ENCODE peak calls at places on chromosome 19, in nine cellular contexts. Z is heart right ventricle; H is uterus; Q is kidney; K is fibroblast of lung; L is foreskin fibroblast; X is astrocyte of the spinal cord; I is right cardiac atrium; F is CD8-positive, alpha-beta memory T cell. N is an unnamed sample.

GRCh38 chr19:45418812-45419211 is 4.9 kb downstream of the ERCC1 start:
- DNase-seq in F (no peak), Q (no peak), Z (no peak), H (no peak), I (no peak), X (no peak), L (no peak), K (no peak), N (no peak)

GRCh38 chr19:47273313-47274070 is 1.2 kb upstream of the INAFM1 start:
- DNase-seq in F (peak), H (peak), I (peak), L (peak), X (peak), Q (peak), Z (peak), K (peak), N (no peak)

GRCh38 chr19:32875428-32875827 is 5.9 kb upstream of the SLC7A9 start:
- DNase-seq in Z (no peak), K (no peak), H (no peak), X (no peak), I (no peak), Q (no peak), L (no peak), F (no peak), N (no peak)

GRCh38 chr19:28864577-28865042 is 348.3 kb downstream of the UQCRFS1 start:
- DNase-seq in K (no peak), H (peak), Q (no peak), L (no peak), X (no peak), Z (peak), F (no peak), I (peak), N (no peak)

GRCh38 chr19:11971045-11971444 is 6.2 kb downstream of the ZNF763 start:
- DNase-seq in I (no peak), H (no peak), K (no peak), F (no peak), Q (no peak), X (no peak), L (no peak), Z (no peak), N (no peak)

GRCh38 chr19:42252365-42253244 is 2.3 kb downstream of the ERF start:
- DNase-seq in Z (peak), X (peak), L (peak), Q (peak), I (peak), K (peak), H (peak), F (no peak), N (no peak)

GRCh38 chr19:21358768-21359451 is at the start of gene ZNF738:
- DNase-seq in H (peak), Z (peak), I (peak), L (peak), F (peak), Q (peak), X (peak), K (peak), N (peak)

GRCh38 chr19:48554385-48555091 is 2.6 kb downstream of the SULT2B1 start:
- DNase-seq in L (no peak), F (no peak), X (no peak), K (no peak), H (no peak), I (no peak), Z (no peak), Q (peak), N (no peak)

GRCh38 chr19:32464279-32464678 is 58.7 kb downstream of the DPY19L3 start:
- DNase-seq in I (no peak), Z (no peak), Q (no peak), H (no peak), X (peak), L (no peak), K (peak), F (no peak), N (no peak)

GRCh38 chr19:7772752-7773291 is 9.8 kb downstream of the CLEC4M start:
- DNase-seq in Z (no peak), H (no peak), Q (no peak), X (no peak), L (no peak), I (no peak), K (no peak), F (no peak), N (no peak)

GRCh38 chr19:6737873-6738725 is 719 bp upstream of the GPR108 start:
- DNase-seq in Q (peak), I (peak), F (peak), K (peak), L (peak), Z (peak), H (peak), X (peak), N (no peak)

GRCh38 chr19:33395561-33396550 is 22.3 kb downstream of the CEBPG start:
- DNase-seq in I (peak), K (peak), Z (peak), L (no peak), X (peak), F (no peak), Q (peak), H (peak), N (no peak)

GRCh38 chr19:17830567-17831418 is 9.5 kb upstream of the INSL3 start:
- DNase-seq in X (peak), K (peak), Z (peak), L (peak), H (peak), I (peak), Q (peak), F (peak), N (no peak)

GRCh38 chr19:22882797-22883196 is 50.7 kb downstream of the ZNF723 start:
- DNase-seq in K (peak), Q (no peak), I (no peak), H (no peak), Z (no peak), F (no peak), X (peak), L (peak), N (no peak)

GRCh38 chr19:14519245-14519859 is 1.2 kb upstream of the DNAJB1 start:
- DNase-seq in K (no peak), Q (no peak), F (no peak), I (peak), H (no peak), L (no peak), Z (no peak), X (no peak), N (no peak)
- H3K4me3 ChIP-seq in K (no peak), Q (peak), F (peak), I (no peak), H (no peak), L (no peak), Z (peak), X (no peak), N (no peak)

DNA sequence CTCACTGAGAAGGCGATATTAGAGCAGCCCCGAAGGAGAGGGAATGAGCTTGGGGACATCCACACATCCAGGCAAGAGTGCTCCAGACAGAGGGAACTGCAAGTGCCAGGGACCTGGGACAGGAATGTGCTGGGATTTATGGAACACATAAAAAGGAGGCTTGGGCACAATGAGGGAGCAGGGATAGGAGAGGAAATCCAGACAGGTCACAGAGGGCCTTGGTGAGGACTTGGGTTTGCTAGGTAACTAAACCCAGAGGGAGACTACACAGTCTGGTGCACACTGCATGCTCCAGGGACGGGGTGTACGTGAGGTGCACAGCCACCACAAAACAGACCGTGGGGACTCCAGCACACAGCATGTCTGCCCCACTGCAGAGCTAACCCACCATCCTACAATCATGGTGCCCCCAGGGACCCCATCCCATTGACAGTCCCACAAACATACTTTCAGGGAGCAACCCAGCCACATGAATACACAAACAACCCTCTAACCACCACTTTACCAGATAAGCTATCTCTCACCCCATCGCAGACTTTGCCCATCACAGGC is 5.6 kb upstream of the ZFP36 start:
- DNase-seq in F (no peak), L (no peak), H (no peak), X (no peak), Q (peak), I (peak), Z (no peak), K (no peak), N (no peak)
- H3K4me3 ChIP-seq in F (peak), L (no peak), H (no peak), X (no peak), Q (peak), I (no peak), Z (no peak), K (no peak), N (no peak)

DNA sequence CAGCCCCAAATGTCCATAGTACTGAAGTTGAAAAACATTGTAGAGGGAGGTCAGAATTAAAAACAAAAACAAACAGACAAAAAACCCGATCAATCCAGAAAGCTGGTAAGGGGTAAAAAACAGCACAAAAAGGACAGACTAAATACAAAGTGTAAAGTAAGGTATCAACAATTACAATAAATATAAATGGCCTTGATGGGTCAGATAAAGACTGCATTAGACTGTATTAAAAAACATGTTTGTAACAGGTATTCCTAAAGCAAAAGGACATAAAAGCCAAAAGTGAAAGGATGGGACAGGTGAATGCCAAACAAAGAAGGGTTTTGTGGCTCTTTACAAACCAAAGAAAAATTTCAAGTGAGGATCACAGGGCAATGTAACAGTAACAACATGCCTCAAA is 16.3 kb downstream of the ZNF329 start:
- DNase-seq in H (no peak), I (no peak), F (no peak), X (no peak), L (no peak), Z (no peak), K (no peak), Q (no peak), N (no peak)
- H3K4me3 ChIP-seq in H (no peak), I (no peak), F (no peak), X (no peak), L (no peak), Z (no peak), K (no peak), Q (no peak), N (no peak)

GRCh38 chr19:5115351-5115750 is 146.4 kb downstream of the KDM4B start:
- DNase-seq in F (no peak), Z (no peak), Q (no peak), X (no peak), I (no peak), K (no peak), H (no peak), L (no peak), N (no peak)

GRCh38 chr19:5116292-5116691 is 147.4 kb downstream of the KDM4B start:
- DNase-seq in H (no peak), X (no peak), Q (no peak), I (no peak), K (no peak), F (no peak), L (no peak), Z (no peak), N (no peak)

GRCh38 chr19:5115771-5116202 is 146.9 kb downstream of the KDM4B start:
- DNase-seq in Q (no peak), Z (no peak), X (peak), H (no peak), L (no peak), I (no peak), K (peak), F (no peak), N (no peak)

GRCh38 chr19:5113633-5114586 is 145.0 kb downstream of the KDM4B start:
- DNase-seq in Z (peak), X (no peak), I (peak), F (no peak), K (no peak), H (no peak), L (no peak), Q (no peak), N (no peak)

DNA sequence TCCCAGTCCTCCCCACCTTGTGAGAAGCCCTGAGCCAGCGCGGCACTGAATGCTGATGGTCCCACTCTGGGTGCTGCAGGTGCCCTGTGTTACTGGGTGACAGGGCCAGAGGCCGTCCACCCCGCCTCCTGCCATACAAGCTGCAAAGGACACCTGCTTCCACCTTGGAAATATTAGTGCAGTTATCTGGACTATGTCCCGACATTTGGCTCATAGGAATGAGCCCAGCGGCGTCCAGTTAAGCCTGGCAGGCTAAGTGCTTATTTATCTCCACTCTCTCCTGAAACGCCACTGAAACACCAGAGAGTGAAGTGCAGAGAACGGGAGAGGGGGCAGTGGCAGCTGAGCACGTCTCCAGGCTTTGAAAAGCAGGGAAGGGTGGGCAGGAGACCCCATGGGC is 145.8 kb downstream of the KDM4B start:
- DNase-seq in L (no peak), Q (no peak), H (no peak), I (no peak), X (no peak), K (no peak), Z (no peak), F (no peak), N (no peak)
- H3K4me3 ChIP-seq in L (no peak), Q (no peak), H (no peak), I (no peak), X (no peak), K (no peak), Z (no peak), F (no peak), N (no peak)

GRCh38 chr19:43643326-43643725 is 3.7 kb upstream of the CADM4 start:
- DNase-seq in Q (no peak), I (no peak), F (no peak), X (no peak), L (no peak), K (peak), Z (no peak), H (no peak), N (no peak)
- H3K4me3 ChIP-seq in Q (no peak), I (no peak), F (no peak), X (no peak), L (no peak), K (no peak), Z (no peak), H (no peak), N (no peak)

N was measured in BJ.